ENCODE peak calls at places on chromosomes 5 and 9, in nine cellular contexts. S is activated T-helper 2 cell treated with anti-CD3 and anti-CD28 coated beads, Interferon-gamma antibody, Interleukin-2, Interleukin-4, amounts not matched to agents 10 μg/mL and 5 μg/mL and 100 μg/mL, durations not matched to agents 14 hours and 24 hours and 36 hours; Q is nephron progenitor cell; N is Caki2; J is fibroblast of pulmonary artery; F is RWPE1; E is putamen; H is endothelial cell of umbilical vein; O is NCI-H1105. L is an unnamed sample.

GRCh38 chr5:61758711-61759110 is 426.7 kb downstream of the ZSWIM6 start:
- DNase-seq in F (no peak), S (no peak), N (no peak), E (no peak), H (no peak), J (no peak), O (no peak), Q (no peak), L (no peak)

GRCh38 chr5:84872768-84873167 is 488.1 kb upstream of the EDIL3 start:
- DNase-seq in E (no peak), H (no peak), S (no peak), O (no peak), N (no peak), Q (no peak), F (no peak), J (no peak), L (no peak)

GRCh38 chr9:16085167-16085718 is 532.4 kb downstream of the CCDC171 start:
- DNase-seq in O (no peak), J (no peak), E (no peak), Q (no peak), N (no peak), H (no peak), S (no peak), F (no peak), L (no peak)

GRCh38 chr9:137804908-137805356 is 72.7 kb upstream of the CACNA1B start:
- DNase-seq in H (peak), F (peak), J (no peak), N (no peak), S (no peak), E (no peak), Q (no peak), O (no peak), L (no peak)

GRCh38 chr9:96883922-96884321 is 29.6 kb upstream of the ZNF782 start:
- DNase-seq in E (no peak), Q (no peak), F (no peak), J (peak), S (no peak), O (no peak), H (no peak), N (no peak), L (peak)

GRCh38 chr9:35748858-35749514 is at the start of the genes GBA2 and RGP1:
- DNase-seq in S (peak), H (peak), J (peak), O (peak), F (peak), N (peak), E (peak), Q (peak), L (peak)

GRCh38 chr5:126631920-126632319 is 31.2 kb downstream of the PHAX start:
- DNase-seq in E (no peak), N (no peak), S (no peak), F (no peak), Q (no peak), H (no peak), J (no peak), O (no peak), L (no peak)

GRCh38 chr5:80190960-80191359 is 64.9 kb downstream of the SERINC5 start:
- DNase-seq in Q (no peak), F (no peak), H (no peak), N (no peak), S (no peak), E (no peak), J (no peak), O (no peak), L (no peak)

GRCh38 chr5:28807230-28807629 is 1768.8 kb upstream of the CDH9 start:
- DNase-seq in E (no peak), H (no peak), J (no peak), S (no peak), F (peak), O (no peak), N (peak), Q (no peak), L (peak)

GRCh38 chr5:6161257-6161656 is 217.1 kb downstream of the MED10 start:
- DNase-seq in O (no peak), S (no peak), Q (no peak), E (no peak), F (no peak), J (no peak), N (no peak), H (no peak), L (no peak)

GRCh38 chr5:45639038-45639437 is 57.1 kb downstream of the HCN1 start:
- DNase-seq in J (no peak), Q (no peak), O (no peak), S (no peak), H (no peak), E (no peak), N (peak), F (peak), L (no peak)

GRCh38 chr5:53481887-53482716 is 1.7 kb downstream of the FST start:
- DNase-seq in Q (peak), H (peak), N (peak), F (peak), E (no peak), J (peak), O (no peak), S (peak), L (peak)

GRCh38 chr5:168291281-168291960 is at the start of gene WWC1:
- DNase-seq in N (peak), Q (peak), H (no peak), F (peak), J (no peak), E (peak), S (peak), O (peak), L (peak)

L was measured in NCI-H226.